ENCODE peak calls at places on chromosomes 13 and 19, in ten cellular contexts. D is naive thymus-derived CD8-positive, alpha-beta T cell; Q is stimulated activated CD8-positive, alpha-beta memory T cell treated with anti-CD3 and anti-CD28 coated beads, Interleukin-2, amount 100 ng/mL, for 48 hours; T is activated CD4-positive, alpha-beta T cell treated with anti-CD3 and anti-CD28 coated beads, Interleukin-2, amount 50 U/mL, for 24 hours; K is hypothalamus; R is BE2C; N is AG04449; Z is smooth muscle cell of the brain vasculature; J is right lobe of liver; B is stimulated activated CD4-positive, alpha-beta T cell treated with anti-CD3 and anti-CD28 coated beads, TNF-alpha, amount 100 ng/mL, for 24 hours. E is an unnamed sample.
A peak's percentile ranks its signal among the peaks of the same experiment; 100 is the strongest.

GRCh38 chr13:73351730-73352129 is 292.9 kb downstream of the KLF5 start:
- DNase-seq in D (no peak), Q (no peak), T (no peak), K (no peak), R (no peak), N (no peak), Z (no peak), J (no peak), B (no peak), E (no peak)

GRCh38 chr19:45340232-45340898 is at the start of gene KLC3:
- DNase-seq in D (peak; percentile 35), Q (no peak), T (peak; percentile 12), K (no peak), R (no peak), N (no peak), Z (no peak), J (no peak), B (peak; percentile 27), E (no peak)

GRCh38 chr13:86585826-86586225 is 786.6 kb upstream of the SLITRK6 start:
- DNase-seq in D (no peak), Q (no peak), T (no peak), K (no peak), R (no peak), N (no peak), Z (peak; percentile 49), J (peak; percentile 47), B (no peak), E (peak; percentile 47)

GRCh38 chr13:94323746-94324408 is 155.6 kb downstream of the DCT start:
- DNase-seq in D (peak; percentile 38), Q (no peak), T (peak; percentile 10), K (no peak), R (no peak), N (no peak), Z (no peak), J (no peak), B (no peak), E (no peak)

GRCh38 chr13:109428146-109428545 is 358.2 kb downstream of the IRS2 start:
- DNase-seq in D (no peak), Q (no peak), T (no peak), K (no peak), R (no peak), N (no peak), Z (no peak), J (no peak), B (no peak), E (no peak)

GRCh38 chr19:46732172-46732938 is 13.5 kb upstream of the FKRP start:
- DNase-seq in D (no peak), Q (no peak), T (no peak), K (no peak), R (peak; percentile 8), N (no peak), Z (no peak), J (no peak), B (no peak), E (no peak)

GRCh38 chr13:51235756-51236564 is 13.8 kb downstream of the FAM124A start:
- DNase-seq in D (no peak), Q (no peak), T (no peak), K (no peak), R (no peak), N (no peak), Z (no peak), J (no peak), B (no peak), E (peak; percentile 14)

GRCh38 chr13:43157796-43158195 is 134.4 kb downstream of the DNAJC15 start:
- DNase-seq in D (no peak), Q (no peak), T (no peak), K (no peak), R (no peak), N (no peak), Z (no peak), J (no peak), B (no peak), E (no peak)

GRCh38 chr19:11322269-11323024 is 17.0 kb downstream of the RAB3D start:
- DNase-seq in D (no peak), Q (no peak), T (no peak), K (no peak), R (no peak), N (no peak), Z (no peak), J (no peak), B (no peak), E (peak; percentile 33)

GRCh38 chr13:35957174-35957867 is 173.9 kb downstream of the DCLK1 start:
- DNase-seq in D (no peak), Q (no peak), T (no peak), K (no peak), R (no peak), N (no peak), Z (no peak), J (no peak), B (no peak), E (no peak)

GRCh38 chr19:6564393-6564792 is 26.6 kb downstream of the CD70 start:
- DNase-seq in D (no peak), Q (no peak), T (no peak), K (no peak), R (no peak), N (no peak), Z (no peak), J (no peak), B (no peak), E (peak; percentile 25)

GRCh38 chr19:32255566-32256295 is 89.7 kb upstream of the ZNF507 start:
- DNase-seq in D (no peak), Q (no peak), T (no peak), K (no peak), R (no peak), N (no peak), Z (no peak), J (no peak), B (no peak), E (no peak)

GRCh38 chr13:107185889-107186288 is 618.0 kb upstream of the ARGLU1 start:
- DNase-seq in D (no peak), Q (no peak), T (no peak), K (no peak), R (no peak), N (no peak), Z (no peak), J (no peak), B (no peak), E (peak; percentile 35)

GRCh38 chr13:37811441-37811840 is 58.1 kb downstream of the TRPC4 start:
- DNase-seq in D (no peak), Q (no peak), T (no peak), K (no peak), R (no peak), N (peak; percentile 41), Z (no peak), J (no peak), B (no peak), E (peak; percentile 9)

GRCh38 chr13:110470272-110471009 is 91.1 kb downstream of the RAB20 start:
- DNase-seq in D (no peak), Q (no peak), T (no peak), K (no peak), R (no peak), N (no peak), Z (peak; percentile 29), J (no peak), B (no peak), E (no peak)

GRCh38 chr13:72504026-72504925 is 223.2 kb downstream of the MZT1 start:
- DNase-seq in D (no peak), Q (no peak), T (no peak), K (no peak), R (no peak), N (peak; percentile 26), Z (peak; percentile 35), J (no peak), B (no peak), E (peak; percentile 25)

GRCh38 chr13:37295046-37295445 is 189.6 kb upstream of the CSNK1A1L start:
- DNase-seq in D (no peak), Q (no peak), T (no peak), K (no peak), R (no peak), N (no peak), Z (peak; percentile 20), J (no peak), B (no peak), E (no peak)

GRCh38 chr13:71661921-71662320 is 205.1 kb downstream of the DACH1 start:
- DNase-seq in D (no peak), Q (no peak), T (no peak), K (no peak), R (no peak), N (no peak), Z (peak; percentile 7), J (no peak), B (no peak), E (no peak)

GRCh38 chr19:30877591-30878230 is 471.5 kb downstream of the TSHZ3 start:
- DNase-seq in D (no peak), Q (no peak), T (no peak), K (no peak), R (no peak), N (no peak), Z (no peak), J (no peak), B (no peak), E (no peak)

GRCh38 chr13:101916108-101916757 is 463.8 kb downstream of the ITGBL1 start:
- DNase-seq in D (no peak), Q (no peak), T (no peak), K (no peak), R (peak; percentile 83), N (no peak), Z (no peak), J (peak; percentile 46), B (no peak), E (no peak)

GRCh38 chr19:32464279-32464678 is 58.7 kb downstream of the DPY19L3 start:
- DNase-seq in D (no peak), Q (no peak), T (no peak), K (no peak), R (no peak), N (no peak), Z (no peak), J (no peak), B (no peak), E (peak; percentile 17)

GRCh38 chr19:55644191-55644833 is 863 bp downstream of the ZNF581 start:
- DNase-seq in D (no peak), Q (no peak), T (no peak), K (no peak), R (no peak), N (no peak), Z (no peak), J (no peak), B (no peak), E (no peak)

GRCh38 chr13:80577951-80578670 is 237.2 kb upstream of the SPRY2 start:
- DNase-seq in D (no peak), Q (no peak), T (no peak), K (no peak), R (peak; percentile 66), N (no peak), Z (no peak), J (no peak), B (no peak), E (peak; percentile 4)

GRCh38 chr19:57903298-57904174 is 12.9 kb downstream of the ZNF417 start:
- DNase-seq in D (no peak), Q (no peak), T (no peak), K (no peak), R (no peak), N (peak; percentile 9), Z (no peak), J (peak; percentile 80), B (no peak), E (peak; percentile 35)

GRCh38 chr13:49933511-49933910 is 2.6 kb downstream of the SPRYD7 start:
- DNase-seq in D (no peak), Q (no peak), T (no peak), K (no peak), R (no peak), N (no peak), Z (no peak), J (no peak), B (no peak), E (no peak)

GRCh38 chr19:18637644-18638630 is 1.1 kb downstream of the KLHL26 start:
- DNase-seq in D (no peak), Q (no peak), T (no peak), K (no peak), R (no peak), N (no peak), Z (no peak), J (no peak), B (no peak), E (peak; percentile 36)

GRCh38 chr13:51380269-51380668 is 40.8 kb downstream of the SERPINE3 start:
- DNase-seq in D (no peak), Q (no peak), T (no peak), K (no peak), R (no peak), N (no peak), Z (no peak), J (no peak), B (no peak), E (peak; percentile 22)

GRCh38 chr13:110536006-110536693 is 25.4 kb downstream of the RAB20 start:
- DNase-seq in D (no peak), Q (no peak), T (no peak), K (no peak), R (no peak), N (no peak), Z (no peak), J (peak; percentile 62), B (no peak), E (no peak)